ENCODE peak calls at places on chromosomes 2 and 18, in eight cellular contexts. One of them, this sample, is unnamed.

GRCh38 chr2:149527998-149528775 is 59.4 kb downstream of the MMADHC start:
- DNase-seq in RWPE1: no peak
- DNase-seq in AG10803: no peak
- DNase-seq in MM.1S: no peak
- DNase-seq in neural progenitor cell: peak; percentile 3
- DNase-seq in CD8-positive, alpha-beta T cell: no peak
- DNase-seq in gastrocnemius medialis: no peak
- DNase-seq in astrocyte of the spinal cord: no peak
- DNase-seq in this sample: no peak

GRCh38 chr2:238730001-238730669 is 117.8 kb upstream of the TWIST2 start:
- DNase-seq in RWPE1: no peak
- DNase-seq in AG10803: no peak
- DNase-seq in MM.1S: no peak
- DNase-seq in neural progenitor cell: no peak
- DNase-seq in CD8-positive, alpha-beta T cell: no peak
- DNase-seq in gastrocnemius medialis: no peak
- DNase-seq in astrocyte of the spinal cord: no peak
- DNase-seq in this sample: no peak

GRCh38 chr2:3738454-3738853 is 35.1 kb downstream of the DCDC2C start:
- DNase-seq in RWPE1: peak; percentile 60
- DNase-seq in AG10803: no peak
- DNase-seq in MM.1S: peak; percentile 16
- DNase-seq in neural progenitor cell: peak; percentile 72
- DNase-seq in CD8-positive, alpha-beta T cell: no peak
- DNase-seq in gastrocnemius medialis: no peak
- DNase-seq in astrocyte of the spinal cord: peak; percentile 36
- DNase-seq in this sample: peak; percentile 36

GRCh38 chr2:232646726-232647125 is 13.3 kb downstream of the EFHD1 start:
- DNase-seq in RWPE1: no peak
- DNase-seq in AG10803: no peak
- DNase-seq in MM.1S: no peak
- DNase-seq in neural progenitor cell: no peak
- DNase-seq in CD8-positive, alpha-beta T cell: no peak
- DNase-seq in gastrocnemius medialis: no peak
- DNase-seq in astrocyte of the spinal cord: no peak
- DNase-seq in this sample: no peak

GRCh38 chr18:48902856-48903601 is 47.7 kb downstream of the SMAD7 start:
- DNase-seq in RWPE1: no peak
- DNase-seq in AG10803: peak; percentile 64
- DNase-seq in MM.1S: no peak
- DNase-seq in neural progenitor cell: no peak
- DNase-seq in CD8-positive, alpha-beta T cell: no peak
- DNase-seq in gastrocnemius medialis: no peak
- DNase-seq in astrocyte of the spinal cord: peak; percentile 92
- DNase-seq in this sample: no peak

GRCh38 chr18:8140841-8141501 is 468.3 kb upstream of the RAB12 start:
- DNase-seq in RWPE1: peak; percentile 50
- DNase-seq in AG10803: peak; percentile 53
- DNase-seq in MM.1S: no peak
- DNase-seq in neural progenitor cell: no peak
- DNase-seq in CD8-positive, alpha-beta T cell: no peak
- DNase-seq in gastrocnemius medialis: peak; percentile 83
- DNase-seq in astrocyte of the spinal cord: peak; percentile 69
- DNase-seq in this sample: no peak

GRCh38 chr2:36812196-36812595 is 115.7 kb downstream of the VIT start:
- DNase-seq in RWPE1: no peak
- DNase-seq in AG10803: no peak
- DNase-seq in MM.1S: no peak
- DNase-seq in neural progenitor cell: peak; percentile 39
- DNase-seq in CD8-positive, alpha-beta T cell: no peak
- DNase-seq in gastrocnemius medialis: no peak
- DNase-seq in astrocyte of the spinal cord: no peak
- DNase-seq in this sample: no peak

GRCh38 chr18:74282359-74283254 is 9.2 kb downstream of the CYB5A start:
- DNase-seq in RWPE1: no peak
- DNase-seq in AG10803: no peak
- DNase-seq in MM.1S: no peak
- DNase-seq in neural progenitor cell: no peak
- DNase-seq in CD8-positive, alpha-beta T cell: no peak
- DNase-seq in gastrocnemius medialis: no peak
- DNase-seq in astrocyte of the spinal cord: no peak
- DNase-seq in this sample: no peak

GRCh38 chr2:202261531-202261930 is 4.0 kb upstream of the NOP58 start:
- DNase-seq in RWPE1: no peak
- DNase-seq in AG10803: peak; percentile 54
- DNase-seq in MM.1S: no peak
- DNase-seq in neural progenitor cell: no peak
- DNase-seq in CD8-positive, alpha-beta T cell: no peak
- DNase-seq in gastrocnemius medialis: no peak
- DNase-seq in astrocyte of the spinal cord: no peak
- DNase-seq in this sample: no peak

GRCh38 chr2:108605947-108606346 is 71.7 kb downstream of the LIMS1 start:
- DNase-seq in RWPE1: no peak
- DNase-seq in AG10803: no peak
- DNase-seq in MM.1S: peak; percentile 84
- DNase-seq in neural progenitor cell: no peak
- DNase-seq in CD8-positive, alpha-beta T cell: no peak
- DNase-seq in gastrocnemius medialis: no peak
- DNase-seq in astrocyte of the spinal cord: no peak
- DNase-seq in this sample: no peak

GRCh38 chr2:37573406-37573805 is 98.0 kb downstream of the CDC42EP3 start:
- DNase-seq in RWPE1: no peak
- DNase-seq in AG10803: peak; percentile 31
- DNase-seq in MM.1S: no peak
- DNase-seq in neural progenitor cell: no peak
- DNase-seq in CD8-positive, alpha-beta T cell: no peak
- DNase-seq in gastrocnemius medialis: no peak
- DNase-seq in astrocyte of the spinal cord: peak; percentile 52
- DNase-seq in this sample: no peak

GRCh38 chr18:76252880-76253279 is 242.2 kb downstream of the ZNF516 start:
- DNase-seq in RWPE1: no peak
- DNase-seq in AG10803: peak; percentile 10
- DNase-seq in MM.1S: peak; percentile 36
- DNase-seq in neural progenitor cell: peak; percentile 55
- DNase-seq in CD8-positive, alpha-beta T cell: no peak
- DNase-seq in gastrocnemius medialis: no peak
- DNase-seq in astrocyte of the spinal cord: peak; percentile 23
- DNase-seq in this sample: no peak

GRCh38 chr2:63614983-63615945 is 26.5 kb downstream of the MDH1 start:
- DNase-seq in RWPE1: peak; percentile 70
- DNase-seq in AG10803: peak; percentile 44
- DNase-seq in MM.1S: no peak
- DNase-seq in neural progenitor cell: peak; percentile 70
- DNase-seq in CD8-positive, alpha-beta T cell: no peak
- DNase-seq in gastrocnemius medialis: no peak
- DNase-seq in astrocyte of the spinal cord: peak; percentile 2
- DNase-seq in this sample: no peak

GRCh38 chr18:75250471-75250821 is 39.8 kb downstream of the TSHZ1 start:
- DNase-seq in RWPE1: no peak
- DNase-seq in AG10803: no peak
- DNase-seq in MM.1S: no peak
- DNase-seq in neural progenitor cell: no peak
- DNase-seq in CD8-positive, alpha-beta T cell: no peak
- DNase-seq in gastrocnemius medialis: no peak
- DNase-seq in astrocyte of the spinal cord: no peak
- DNase-seq in this sample: no peak

GRCh38 chr2:85843543-85843942 is 45.2 kb downstream of the ST3GAL5 start:
- DNase-seq in RWPE1: no peak
- DNase-seq in AG10803: no peak
- DNase-seq in MM.1S: peak; percentile 25
- DNase-seq in neural progenitor cell: peak; percentile 33
- DNase-seq in CD8-positive, alpha-beta T cell: no peak
- DNase-seq in gastrocnemius medialis: no peak
- DNase-seq in astrocyte of the spinal cord: no peak
- DNase-seq in this sample: no peak

GRCh38 chr2:234430892-234431291 is 66.0 kb downstream of the ARL4C start:
- DNase-seq in RWPE1: no peak
- DNase-seq in AG10803: no peak
- DNase-seq in MM.1S: no peak
- DNase-seq in neural progenitor cell: no peak
- DNase-seq in CD8-positive, alpha-beta T cell: no peak
- DNase-seq in gastrocnemius medialis: no peak
- DNase-seq in astrocyte of the spinal cord: no peak
- DNase-seq in this sample: no peak

DNA sequence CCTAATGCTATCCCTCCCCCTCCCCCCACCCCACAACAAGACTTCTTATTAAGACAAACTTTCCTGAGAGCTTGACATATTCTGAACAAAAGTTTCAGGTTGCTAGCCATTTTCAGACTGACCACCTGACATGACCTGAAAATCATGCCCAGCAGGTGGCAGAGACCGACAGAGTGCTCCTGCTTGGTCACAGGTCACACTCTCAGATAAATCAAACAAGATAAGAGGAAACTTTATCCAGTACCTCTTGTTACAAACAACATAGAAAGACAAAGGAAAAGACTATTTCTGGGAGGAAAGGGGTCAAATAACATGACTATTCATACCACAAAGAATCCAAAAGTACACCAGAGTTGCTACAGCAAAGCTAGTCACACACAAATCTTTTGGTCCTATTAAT is 107.4 kb downstream of the TMEM200C start:
- DNase-seq in RWPE1: no peak
- DNase-seq in AG10803: no peak
- DNase-seq in MM.1S: no peak
- DNase-seq in neural progenitor cell: no peak
- DNase-seq in CD8-positive, alpha-beta T cell: no peak
- DNase-seq in gastrocnemius medialis: no peak
- DNase-seq in astrocyte of the spinal cord: no peak
- DNase-seq in this sample: no peak
- TF ChIP-seq CTCF in RWPE1: no peak
- TF ChIP-seq CTCF in AG10803: no peak
- TF ChIP-seq CTCF in MM.1S: peak; percentile 17
- TF ChIP-seq CTCF in neural progenitor cell: no peak
- TF ChIP-seq CTCF in CD8-positive, alpha-beta T cell: no peak
- TF ChIP-seq CTCF in gastrocnemius medialis: no peak
- TF ChIP-seq CTCF in astrocyte of the spinal cord: no peak
- TF ChIP-seq CTCF in this sample: no peak

GRCh38 chr2:192145496-192145895 is 49.2 kb downstream of the TMEFF2 start:
- DNase-seq in RWPE1: no peak
- DNase-seq in AG10803: peak; percentile 32
- DNase-seq in MM.1S: no peak
- DNase-seq in neural progenitor cell: no peak
- DNase-seq in CD8-positive, alpha-beta T cell: no peak
- DNase-seq in gastrocnemius medialis: no peak
- DNase-seq in astrocyte of the spinal cord: no peak
- DNase-seq in this sample: no peak
- TF ChIP-seq CTCF in RWPE1: no peak
- TF ChIP-seq CTCF in AG10803: no peak
- TF ChIP-seq CTCF in MM.1S: no peak
- TF ChIP-seq CTCF in neural progenitor cell: no peak
- TF ChIP-seq CTCF in CD8-positive, alpha-beta T cell: no peak
- TF ChIP-seq CTCF in gastrocnemius medialis: no peak
- TF ChIP-seq CTCF in astrocyte of the spinal cord: no peak
- TF ChIP-seq CTCF in this sample: no peak

DNA sequence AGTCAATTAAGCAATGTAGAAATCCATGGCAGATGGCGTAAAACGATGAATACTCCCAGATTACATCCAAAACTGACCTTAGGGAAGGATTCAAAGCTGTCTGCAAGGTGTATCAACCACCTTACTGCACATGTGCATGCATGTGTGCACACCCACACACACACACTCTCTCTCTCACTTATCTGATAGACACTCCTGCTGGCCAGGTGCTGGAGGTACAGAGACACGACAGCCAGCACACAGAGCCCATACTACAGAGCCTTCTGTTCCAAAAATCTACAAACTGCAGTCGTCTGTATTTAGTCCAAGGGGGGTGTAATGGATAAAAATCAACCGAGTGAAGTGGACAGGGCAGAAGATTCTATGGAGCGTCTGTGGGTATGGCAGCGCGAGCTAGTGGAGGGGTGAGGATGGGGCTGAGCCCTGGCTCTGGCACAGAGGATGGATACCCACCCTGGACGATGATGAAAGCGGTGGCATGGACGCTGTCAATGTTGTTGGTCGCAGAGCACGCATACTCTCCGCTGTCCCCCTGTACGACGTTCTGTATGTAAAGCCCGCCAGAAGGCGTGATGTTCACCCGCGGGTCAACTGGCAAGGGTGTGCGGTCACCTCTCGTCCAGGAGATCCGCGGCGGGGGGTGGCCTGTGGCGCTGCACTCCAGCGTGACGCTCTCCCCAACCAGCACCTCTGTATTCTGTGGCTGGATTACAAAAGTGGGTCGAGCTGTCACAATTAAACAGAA is 78.4 kb downstream of the PXDN start:
- DNase-seq in RWPE1: no peak
- DNase-seq in AG10803: no peak
- DNase-seq in MM.1S: no peak
- DNase-seq in neural progenitor cell: no peak
- DNase-seq in CD8-positive, alpha-beta T cell: no peak
- DNase-seq in gastrocnemius medialis: no peak
- DNase-seq in astrocyte of the spinal cord: no peak
- DNase-seq in this sample: no peak
- TF ChIP-seq CTCF in RWPE1: no peak
- TF ChIP-seq CTCF in AG10803: no peak
- TF ChIP-seq CTCF in MM.1S: no peak
- TF ChIP-seq CTCF in neural progenitor cell: no peak
- TF ChIP-seq CTCF in CD8-positive, alpha-beta T cell: no peak
- TF ChIP-seq CTCF in gastrocnemius medialis: no peak
- TF ChIP-seq CTCF in astrocyte of the spinal cord: no peak
- TF ChIP-seq CTCF in this sample: no peak

DNA sequence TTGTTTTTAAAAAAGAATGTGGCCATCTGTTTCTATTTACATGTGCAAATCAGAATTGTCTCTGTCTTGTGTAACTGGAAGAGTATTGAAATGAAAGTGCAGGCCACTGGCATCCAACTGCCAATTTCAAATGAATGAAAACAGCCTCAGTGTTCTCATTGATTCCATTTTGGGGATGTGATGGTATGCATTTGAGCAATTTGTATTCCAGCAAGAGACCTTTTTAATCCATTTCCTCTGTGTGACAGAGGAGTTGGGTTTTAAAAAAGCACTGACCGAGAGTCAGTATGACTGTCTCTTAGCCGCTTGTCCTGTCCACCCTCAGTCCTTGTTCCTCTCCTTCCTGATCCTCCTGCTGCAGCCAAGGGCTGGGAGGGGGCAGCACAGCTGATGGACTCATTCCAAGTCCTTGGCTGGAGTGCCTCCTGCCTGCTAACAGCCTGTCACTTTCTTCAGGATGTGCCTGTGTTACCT is 50.0 kb downstream of the ASAP2 start:
- DNase-seq in RWPE1: no peak
- DNase-seq in AG10803: peak; percentile 90
- DNase-seq in MM.1S: no peak
- DNase-seq in neural progenitor cell: peak; percentile 29
- DNase-seq in CD8-positive, alpha-beta T cell: no peak
- DNase-seq in gastrocnemius medialis: no peak
- DNase-seq in astrocyte of the spinal cord: no peak
- DNase-seq in this sample: no peak
- TF ChIP-seq CTCF in RWPE1: no peak
- TF ChIP-seq CTCF in AG10803: no peak
- TF ChIP-seq CTCF in MM.1S: no peak
- TF ChIP-seq CTCF in neural progenitor cell: no peak
- TF ChIP-seq CTCF in CD8-positive, alpha-beta T cell: no peak
- TF ChIP-seq CTCF in gastrocnemius medialis: no peak
- TF ChIP-seq CTCF in astrocyte of the spinal cord: no peak
- TF ChIP-seq CTCF in this sample: no peak

This sample was measured in GM13977.